ENCODE peak calls at places on chromosome 13, in five cellular contexts. One of them, this sample, is unnamed.

GRCh38 chr13:111115841-111116500 is 861 bp downstream of the ARHGEF7 start:
- DNase-seq in H1: no peak
- DNase-seq in GM12878: no peak
- DNase-seq in HepG2: peak; percentile 12
- DNase-seq in K562: no peak
- DNase-seq in this sample: peak; percentile 52

GRCh38 chr13:50131998-50132936 is 117.0 kb downstream of the KCNRG start:
- DNase-seq in H1: no peak
- DNase-seq in GM12878: no peak
- DNase-seq in HepG2: no peak
- DNase-seq in K562: no peak
- DNase-seq in this sample: peak; percentile 78

GRCh38 chr13:101757446-101758039 is 305.1 kb downstream of the ITGBL1 start:
- DNase-seq in H1: no peak
- DNase-seq in GM12878: no peak
- DNase-seq in HepG2: no peak
- DNase-seq in K562: no peak
- DNase-seq in this sample: peak; percentile 55

GRCh38 chr13:73059460-73060250 is 850 bp downstream of the KLF5 start:
- DNase-seq in H1: no peak
- DNase-seq in GM12878: no peak
- DNase-seq in HepG2: peak; percentile 52
- DNase-seq in K562: peak; percentile 45
- DNase-seq in this sample: peak; percentile 80

GRCh38 chr13:48155850-48156249 is 60.9 kb upstream of the MED4 start:
- DNase-seq in H1: no peak
- DNase-seq in GM12878: peak; percentile 24
- DNase-seq in HepG2: no peak
- DNase-seq in K562: no peak
- DNase-seq in this sample: no peak

GRCh38 chr13:32246468-32246867 is 68.7 kb downstream of the ZAR1L start:
- DNase-seq in H1: peak; percentile 56
- DNase-seq in GM12878: no peak
- DNase-seq in HepG2: peak; percentile 67
- DNase-seq in K562: peak; percentile 71
- DNase-seq in this sample: peak; percentile 93

GRCh38 chr13:76383671-76384461 is 502.3 kb downstream of the KCTD12 start:
- DNase-seq in H1: no peak
- DNase-seq in GM12878: no peak
- DNase-seq in HepG2: no peak
- DNase-seq in K562: no peak
- DNase-seq in this sample: no peak

GRCh38 chr13:33454844-33455256 is 169.3 kb upstream of the STARD13 start:
- DNase-seq in H1: no peak
- DNase-seq in GM12878: no peak
- DNase-seq in HepG2: no peak
- DNase-seq in K562: no peak
- DNase-seq in this sample: no peak

GRCh38 chr13:19860884-19861655 is 2.4 kb downstream of the ZMYM5 start:
- DNase-seq in H1: no peak
- DNase-seq in GM12878: no peak
- DNase-seq in HepG2: peak; percentile 77
- DNase-seq in K562: no peak
- DNase-seq in this sample: no peak

GRCh38 chr13:57632276-57633140 is 964 bp downstream of the PCDH17 start:
- DNase-seq in H1: no peak
- DNase-seq in GM12878: no peak
- DNase-seq in HepG2: no peak
- DNase-seq in K562: no peak
- DNase-seq in this sample: peak; percentile 65

GRCh38 chr13:84352946-84353345 is 470.7 kb upstream of the SLITRK1 start:
- DNase-seq in H1: no peak
- DNase-seq in GM12878: no peak
- DNase-seq in HepG2: no peak
- DNase-seq in K562: no peak
- DNase-seq in this sample: no peak

GRCh38 chr13:93375491-93375890 is 148.9 kb downstream of the GPC6 start:
- DNase-seq in H1: no peak
- DNase-seq in GM12878: no peak
- DNase-seq in HepG2: no peak
- DNase-seq in K562: no peak
- DNase-seq in this sample: no peak

GRCh38 chr13:68697551-68697950 is 1410.1 kb upstream of the ATXN8OS start:
- DNase-seq in H1: no peak
- DNase-seq in GM12878: no peak
- DNase-seq in HepG2: no peak
- DNase-seq in K562: peak; percentile 70
- DNase-seq in this sample: no peak

GRCh38 chr13:24650157-24650556 is 30.1 kb upstream of the ATP12A start:
- DNase-seq in H1: no peak
- DNase-seq in GM12878: no peak
- DNase-seq in HepG2: no peak
- DNase-seq in K562: no peak
- DNase-seq in this sample: no peak

GRCh38 chr13:24106429-24106828 is 54.1 kb upstream of the SPATA13 start:
- DNase-seq in H1: no peak
- DNase-seq in GM12878: no peak
- DNase-seq in HepG2: peak; percentile 90
- DNase-seq in K562: no peak
- DNase-seq in this sample: no peak

GRCh38 chr13:79483302-79483701 is 2.3 kb downstream of the NDFIP2 start:
- DNase-seq in H1: no peak
- DNase-seq in GM12878: no peak
- DNase-seq in HepG2: no peak
- DNase-seq in K562: no peak
- DNase-seq in this sample: no peak

GRCh38 chr13:83881917-83882625 is at the start of gene SLITRK1:
- DNase-seq in H1: peak; percentile 53
- DNase-seq in GM12878: peak; percentile 9
- DNase-seq in HepG2: no peak
- DNase-seq in K562: peak; percentile 17
- DNase-seq in this sample: peak; percentile 96

GRCh38 chr13:54627973-54628372 is 1599.4 kb downstream of the OLFM4 start:
- DNase-seq in H1: no peak
- DNase-seq in GM12878: no peak
- DNase-seq in HepG2: no peak
- DNase-seq in K562: no peak
- DNase-seq in this sample: no peak

GRCh38 chr13:76503756-76504155 is 382.4 kb downstream of the KCTD12 start:
- DNase-seq in H1: no peak
- DNase-seq in GM12878: no peak
- DNase-seq in HepG2: no peak
- DNase-seq in K562: no peak
- DNase-seq in this sample: no peak

GRCh38 chr13:29713841-29714240 is 118.4 kb upstream of the SLC7A1 start:
- DNase-seq in H1: no peak
- DNase-seq in GM12878: no peak
- DNase-seq in HepG2: no peak
- DNase-seq in K562: peak; percentile 8
- DNase-seq in this sample: peak; percentile 57

GRCh38 chr13:53848546-53848945 is 819.9 kb downstream of the OLFM4 start:
- DNase-seq in H1: no peak
- DNase-seq in GM12878: no peak
- DNase-seq in HepG2: no peak
- DNase-seq in K562: no peak
- DNase-seq in this sample: no peak

GRCh38 chr13:100305398-100305797 is 216.5 kb downstream of the PCCA start:
- DNase-seq in H1: no peak
- DNase-seq in GM12878: no peak
- DNase-seq in HepG2: no peak
- DNase-seq in K562: no peak
- DNase-seq in this sample: no peak

DNA sequence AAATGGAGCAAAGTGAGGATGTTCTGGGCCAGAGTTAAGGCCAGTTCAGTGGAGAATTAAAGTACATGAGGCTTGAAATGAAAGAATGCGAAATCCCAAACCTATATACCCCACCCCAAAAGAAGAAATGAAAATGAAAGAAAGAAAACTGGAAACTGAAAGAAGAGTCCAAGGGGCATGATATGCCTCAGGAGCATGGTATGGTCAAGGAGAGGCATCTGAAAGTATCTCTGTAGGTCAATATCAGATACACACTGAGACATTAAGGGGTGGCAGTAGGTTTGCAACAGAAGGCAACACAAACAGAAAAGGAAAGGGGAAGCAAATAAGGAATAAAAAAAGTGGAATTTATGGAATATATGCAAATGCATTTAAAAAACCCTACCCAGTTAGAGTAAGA is 166.5 kb downstream of the COG6 start:
- DNase-seq in H1: no peak
- DNase-seq in GM12878: no peak
- DNase-seq in HepG2: no peak
- DNase-seq in K562: no peak
- DNase-seq in this sample: no peak
- H2AFZ ChIP-seq in H1: no peak overlapping the region
- H2AFZ ChIP-seq in GM12878: peak overlapping the region; percentile 34
- H2AFZ ChIP-seq in HepG2: no peak overlapping the region
- H2AFZ ChIP-seq in K562: no peak overlapping the region
- H2AFZ ChIP-seq in this sample: peak overlapping the region; percentile 24

GRCh38 chr13:98222081-98222554 is 45.0 kb upstream of the RNF113B start:
- DNase-seq in H1: no peak
- DNase-seq in GM12878: no peak
- DNase-seq in HepG2: no peak
- DNase-seq in K562: no peak
- DNase-seq in this sample: no peak
- TF ChIP-seq CREB1 in H1: no peak
- TF ChIP-seq CREB1 in GM12878: no peak
- TF ChIP-seq CREB1 in HepG2: no peak
- TF ChIP-seq CREB1 in K562: no peak
- TF ChIP-seq CREB1 in this sample: no peak

GRCh38 chr13:113052971-113053370 is 52.6 kb upstream of the F7 start:
- DNase-seq in H1: no peak
- DNase-seq in GM12878: no peak
- DNase-seq in HepG2: no peak
- DNase-seq in K562: no peak
- DNase-seq in this sample: no peak
- H3K27me3 ChIP-seq in H1: no peaks in the 10 kb centered on the region
- H3K27me3 ChIP-seq in GM12878: no peaks in the 10 kb centered on the region
- H3K27me3 ChIP-seq in HepG2: no peaks in the 10 kb centered on the region
- H3K27me3 ChIP-seq in K562: peaks cover 17% of the 10 kb centered on the region
- H3K27me3 ChIP-seq in this sample: no peaks in the 10 kb centered on the region

GRCh38 chr13:42271337-42272114 is 426 bp upstream of the AKAP11 start:
- DNase-seq in H1: peak; percentile 96
- DNase-seq in GM12878: peak; percentile 94
- DNase-seq in HepG2: peak; percentile 87
- DNase-seq in K562: peak; percentile 93
- DNase-seq in this sample: peak; percentile 97
- H2AFZ ChIP-seq in H1: peak overlapping the region; percentile 54
- H2AFZ ChIP-seq in GM12878: peak overlapping the region; percentile 78
- H2AFZ ChIP-seq in HepG2: peak overlapping the region; percentile 99
- H2AFZ ChIP-seq in K562: peak overlapping the region; percentile 85
- H2AFZ ChIP-seq in this sample: peak overlapping the region; percentile 89

DNA sequence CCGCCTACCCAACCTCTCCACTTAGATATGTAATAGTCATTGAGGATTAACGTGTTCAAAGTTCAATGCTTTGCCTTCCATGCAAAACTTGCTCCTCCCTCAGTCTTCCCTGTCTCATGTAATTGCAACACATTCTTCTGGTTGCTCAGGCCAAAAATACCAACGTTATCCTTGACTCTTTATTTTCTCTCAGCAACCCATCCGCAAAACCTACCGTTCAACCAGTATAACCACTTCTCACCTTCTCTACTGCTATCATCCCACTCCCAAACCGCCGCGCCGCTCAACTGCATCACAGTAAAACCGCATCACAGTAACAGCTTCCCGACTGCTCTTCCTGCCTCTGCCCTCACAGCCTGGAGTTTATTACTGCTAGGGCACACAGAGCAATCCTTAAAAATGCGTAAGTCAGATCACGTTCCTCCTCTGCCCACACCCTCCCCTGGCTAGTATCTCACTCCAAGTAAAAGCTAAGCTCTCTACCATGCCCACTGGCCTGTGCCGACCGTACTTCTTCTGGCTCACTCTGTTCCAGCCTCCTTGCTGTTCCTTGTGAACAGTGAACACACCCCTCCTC is 8.2 kb downstream of the MTIF3 start:
- DNase-seq in H1: no peak
- DNase-seq in GM12878: no peak
- DNase-seq in HepG2: no peak
- DNase-seq in K562: no peak
- DNase-seq in this sample: peak; percentile 54
- TF ChIP-seq CREB1 in H1: no peak
- TF ChIP-seq CREB1 in GM12878: no peak
- TF ChIP-seq CREB1 in HepG2: no peak
- TF ChIP-seq CREB1 in K562: no peak
- TF ChIP-seq CREB1 in this sample: no peak

DNA sequence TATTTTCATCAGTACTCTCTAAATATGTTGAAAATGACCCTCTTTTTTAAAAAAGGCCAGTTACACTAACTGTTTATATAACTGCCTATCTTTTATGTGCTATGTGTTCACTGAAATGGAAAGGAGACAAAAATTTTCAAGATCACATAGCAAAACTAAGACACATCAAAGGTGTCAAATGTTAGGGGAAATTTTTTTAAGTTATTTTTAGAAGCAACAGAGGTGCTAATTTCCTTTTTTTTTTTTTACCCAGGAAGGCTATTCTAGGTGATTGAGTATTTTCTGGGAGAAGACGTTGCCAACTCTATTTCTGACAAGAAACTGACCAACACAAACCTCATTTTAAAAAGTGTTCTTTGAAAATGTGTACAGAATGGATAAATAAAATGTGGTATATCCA is 45.7 kb downstream of the ELF1 start:
- DNase-seq in H1: no peak
- DNase-seq in GM12878: no peak
- DNase-seq in HepG2: no peak
- DNase-seq in K562: no peak
- DNase-seq in this sample: no peak
- H3K27me3 ChIP-seq in H1: no peaks in the 10 kb centered on the region
- H3K27me3 ChIP-seq in GM12878: no peaks in the 10 kb centered on the region
- H3K27me3 ChIP-seq in HepG2: no peaks in the 10 kb centered on the region
- H3K27me3 ChIP-seq in K562: no peaks in the 10 kb centered on the region
- H3K27me3 ChIP-seq in this sample: no peaks in the 10 kb centered on the region

DNA sequence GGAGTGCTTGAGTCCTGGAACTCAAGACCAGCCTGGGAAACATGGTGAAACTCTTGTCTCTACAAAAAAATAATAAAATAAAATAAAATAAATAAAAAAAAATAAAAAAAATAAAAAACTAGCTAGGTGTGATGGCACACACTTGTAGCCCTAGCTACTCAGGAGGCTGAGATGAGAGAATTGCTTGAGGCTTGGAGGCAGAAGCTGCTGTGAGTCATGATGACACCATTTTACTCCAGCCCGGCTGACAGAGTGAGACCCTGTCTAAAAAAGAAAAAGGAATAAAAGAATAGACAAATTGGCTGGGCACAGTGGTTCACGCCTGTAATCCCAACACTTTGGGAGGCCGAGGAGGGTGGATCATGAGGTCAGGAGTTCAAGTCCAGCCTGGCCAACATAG is 1168.9 kb downstream of the SLITRK5 start:
- DNase-seq in H1: no peak
- DNase-seq in GM12878: no peak
- DNase-seq in HepG2: no peak
- DNase-seq in K562: no peak
- DNase-seq in this sample: no peak
- H2AFZ ChIP-seq in H1: no peak overlapping the region
- H2AFZ ChIP-seq in GM12878: no peak overlapping the region
- H2AFZ ChIP-seq in HepG2: no peak overlapping the region
- H2AFZ ChIP-seq in K562: no peak overlapping the region
- H2AFZ ChIP-seq in this sample: no peak overlapping the region

GRCh38 chr13:45367358-45367757 is 26.4 kb upstream of the TPT1 start:
- DNase-seq in H1: peak; percentile 66
- DNase-seq in GM12878: peak; percentile 67
- DNase-seq in HepG2: peak; percentile 69
- DNase-seq in K562: peak; percentile 80
- DNase-seq in this sample: peak; percentile 72
- TF ChIP-seq CREB1 in H1: no peak
- TF ChIP-seq CREB1 in GM12878: no peak
- TF ChIP-seq CREB1 in HepG2: no peak
- TF ChIP-seq CREB1 in K562: no peak
- TF ChIP-seq CREB1 in this sample: no peak